ENCODE peak calls at places on chromosomes 16 and 17, in seven cellular contexts. I, P, Y, F, B, T and N are unnamed samples. For H3K4me1, the result is how much of the 10 kb centered on the place peaks cover.

GRCh38 chr16:89412811-89413210 is 77.5 kb downstream of the ANKRD11 start:
- DNase-seq in I (no peak), P (no peak), Y (no peak), F (no peak), B (no peak), T (peak), N (no peak)

GRCh38 chr17:63365366-63366237 is 80.5 kb downstream of the CYB561 start:
- DNase-seq in I (no peak), P (no peak), Y (no peak), F (no peak), B (no peak), T (no peak), N (no peak)

GRCh38 chr17:6160188-6160555 is 90.0 kb downstream of the WSCD1 start:
- DNase-seq in I (no peak), P (no peak), Y (no peak), F (no peak), B (no peak), T (no peak), N (no peak)

GRCh38 chr17:74632597-74632996 is 9.1 kb upstream of the CD300E start:
- DNase-seq in I (no peak), P (no peak), Y (no peak), F (no peak), B (no peak), T (no peak), N (no peak)

GRCh38 chr17:48954300-48954755 is 9.7 kb upstream of the SNF8 start:
- DNase-seq in I (no peak), P (no peak), Y (peak), F (peak), B (no peak), T (no peak), N (no peak)

GRCh38 chr17:32771396-32771795 is 105.5 kb downstream of the MYO1D start:
- DNase-seq in I (no peak), P (no peak), Y (peak), F (no peak), B (no peak), T (no peak), N (no peak)

GRCh38 chr16:72673118-72673517 is 374.8 kb downstream of the ZFHX3 start:
- DNase-seq in I (no peak), P (no peak), Y (peak), F (no peak), B (no peak), T (no peak), N (no peak)

GRCh38 chr16:86398201-86398600 is 112.1 kb upstream of the FOXF1 start:
- DNase-seq in I (no peak), P (no peak), Y (no peak), F (no peak), B (no peak), T (no peak), N (no peak)

GRCh38 chr17:29141484-29141835 is 38.7 kb downstream of the MYO18A start:
- DNase-seq in I (no peak), P (no peak), Y (no peak), F (no peak), B (peak), T (no peak), N (no peak)

GRCh38 chr17:69763503-69763902 is 311.5 kb upstream of the KCNJ16 start:
- DNase-seq in I (no peak), P (no peak), Y (no peak), F (no peak), B (no peak), T (no peak), N (no peak)

GRCh38 chr17:38546396-38546795 is 59.4 kb downstream of the SRCIN1 start:
- DNase-seq in I (no peak), P (no peak), Y (no peak), F (no peak), B (no peak), T (no peak), N (no peak)

GRCh38 chr16:81520560-81521135 is 76.0 kb downstream of the CMIP start:
- DNase-seq in I (no peak), P (no peak), Y (no peak), F (no peak), B (no peak), T (no peak), N (no peak)

GRCh38 chr16:81521141-81521626 is 76.6 kb downstream of the CMIP start:
- DNase-seq in I (peak), P (peak), Y (no peak), F (peak), B (no peak), T (no peak), N (peak)

GRCh38 chr16:81518439-81518757 is 73.8 kb downstream of the CMIP start:
- DNase-seq in I (no peak), P (no peak), Y (no peak), F (no peak), B (no peak), T (no peak), N (no peak)

GRCh38 chr16:81520151-81520470 is 75.5 kb downstream of the CMIP start:
- DNase-seq in I (no peak), P (no peak), Y (no peak), F (no peak), B (no peak), T (no peak), N (no peak)

DNA sequence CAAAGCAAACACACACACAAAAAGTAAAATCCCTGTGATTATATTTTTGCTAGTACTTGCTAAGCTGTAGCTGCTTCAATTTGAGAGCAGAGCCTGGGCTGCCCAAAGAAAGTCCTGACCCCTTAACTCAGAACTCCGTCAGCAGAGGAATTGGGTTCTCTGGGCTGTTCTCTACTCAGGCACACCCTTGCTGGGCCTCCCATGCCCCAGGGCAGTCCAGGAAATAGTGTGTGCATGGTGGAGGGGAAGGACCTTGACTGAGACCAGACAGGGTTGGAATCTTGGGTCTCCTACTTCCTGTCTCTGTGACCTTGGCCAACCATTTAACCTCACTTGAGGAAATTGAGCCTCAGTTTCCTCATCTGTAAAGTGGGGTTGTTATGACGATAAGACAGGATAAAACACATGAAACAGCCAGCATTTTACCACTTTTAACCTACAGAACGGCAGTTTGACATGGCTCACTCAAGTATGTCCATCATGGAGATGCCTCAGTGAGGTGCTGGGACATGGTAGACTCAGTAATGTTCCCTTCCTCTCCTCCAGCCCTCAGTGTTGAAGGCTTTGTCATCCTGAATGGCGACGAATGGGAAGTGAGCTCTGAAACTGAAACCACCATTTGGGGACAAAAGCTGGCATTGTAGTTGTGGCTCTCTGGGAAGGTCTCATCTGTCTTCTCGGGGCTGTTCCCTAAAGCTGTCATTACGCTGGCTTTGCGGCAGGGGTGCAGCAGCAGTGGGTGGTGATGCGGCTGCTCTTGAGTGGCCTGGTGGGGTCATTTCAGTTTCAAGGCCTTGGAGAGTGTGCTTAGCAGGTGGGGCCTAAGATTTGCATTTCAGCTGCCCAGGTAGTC is 74.9 kb downstream of the CMIP start:
- DNase-seq in I (no peak), P (no peak), Y (no peak), F (no peak), B (no peak), T (no peak), N (no peak)
- H3K4me1 ChIP-seq in I (under half), P (under half), Y (half or more), F (under half), B (under half), T (under half), N (under half)

GRCh38 chr16:11915644-11916523 is at the start of gene GSPT1:
- DNase-seq in I (peak), P (peak), Y (peak), F (peak), B (peak), T (peak), N (peak)
- TF ChIP-seq POLR2A in I (peak), P (no peak), Y (peak), F (peak), B (no peak), T (peak), N (peak)

GRCh38 chr17:77393867-77394539 is 253.2 kb downstream of the SEC14L1 start:
- DNase-seq in I (no peak), P (no peak), Y (no peak), F (no peak), B (no peak), T (no peak), N (no peak)

GRCh38 chr17:77396610-77397009 is 255.8 kb downstream of the SEC14L1 start:
- DNase-seq in I (no peak), P (no peak), Y (no peak), F (no peak), B (no peak), T (no peak), N (no peak)

GRCh38 chr17:77393274-77393600 is 252.5 kb downstream of the SEC14L1 start:
- DNase-seq in I (no peak), P (no peak), Y (no peak), F (no peak), B (no peak), T (no peak), N (no peak)

GRCh38 chr17:77395609-77396008 is 254.8 kb downstream of the SEC14L1 start:
- DNase-seq in I (no peak), P (no peak), Y (no peak), F (no peak), B (no peak), T (no peak), N (no peak)

DNA sequence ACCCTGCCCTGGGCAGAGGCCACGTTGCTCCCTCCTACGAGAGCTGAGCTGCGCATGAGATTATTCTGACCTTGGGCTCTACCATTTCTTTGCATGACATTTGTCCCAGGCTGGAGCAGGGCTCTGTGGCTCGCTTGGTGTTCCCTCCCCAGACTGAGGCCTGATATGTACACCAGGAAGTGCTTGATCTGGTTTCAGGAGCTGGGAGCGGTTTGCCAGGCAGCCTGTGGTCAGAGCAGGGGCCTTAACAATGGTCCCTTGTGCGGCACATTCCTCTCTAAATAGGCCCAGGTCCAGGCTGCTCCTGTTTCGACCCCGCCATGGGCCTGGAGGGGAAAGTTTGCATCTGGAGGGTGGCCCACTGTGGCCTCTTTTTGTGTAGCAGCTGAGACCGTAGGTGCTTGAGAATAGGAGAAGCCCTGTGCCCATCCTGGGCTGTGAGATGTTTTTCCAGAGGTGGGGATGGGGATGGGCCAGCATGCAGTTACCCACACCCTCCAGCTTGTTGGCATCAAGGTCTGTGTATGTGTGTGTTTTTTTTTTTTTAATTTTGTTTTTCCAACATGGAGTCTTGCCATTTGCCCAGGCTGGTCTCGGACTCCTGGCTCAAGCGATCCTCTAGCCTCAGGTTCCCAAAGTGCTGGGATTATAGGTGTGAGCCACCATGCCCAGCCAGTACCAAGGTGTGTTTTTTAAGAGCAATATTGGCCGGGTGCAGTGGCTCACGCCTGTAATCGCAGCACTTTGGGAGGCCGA is 253.9 kb downstream of the SEC14L1 start:
- DNase-seq in I (no peak), P (peak), Y (no peak), F (peak), B (no peak), T (no peak), N (peak)
- H3K4me1 ChIP-seq in I (under half), P (half or more), Y (under half), F (under half), B (under half), T (under half), N (half or more)

GRCh38 chr17:45148183-45149036 is at the start of gene HEXIM1:
- DNase-seq in I (peak), P (peak), Y (peak), F (peak), B (peak), T (peak), N (peak)

GRCh38 chr17:45149037-45149668 is 878 bp downstream of the HEXIM1 start:
- DNase-seq in I (peak), P (peak), Y (peak), F (peak), B (peak), T (peak), N (peak)

GRCh38 chr17:45150911-45151809 is 2.9 kb downstream of the HEXIM1 start:
- DNase-seq in I (no peak), P (no peak), Y (no peak), F (no peak), B (no peak), T (no peak), N (no peak)

GRCh38 chr17:45147581-45148182 is 593 bp upstream of the HEXIM1 start:
- DNase-seq in I (peak), P (peak), Y (peak), F (peak), B (peak), T (peak), N (peak)

GRCh38 chr17:45149669-45150603 is 1.7 kb downstream of the HEXIM1 start:
- DNase-seq in I (peak), P (peak), Y (peak), F (peak), B (peak), T (peak), N (peak)
- TF ChIP-seq POLR2A in I (no peak), P (no peak), Y (peak), F (peak), B (no peak), T (no peak), N (no peak)